ENCODE peak calls at places on chromosomes 13 and 19, in ten cellular contexts. U is upper lobe of right lung; F is IMR-90; O is cardiac muscle cell; W is OCI-LY7; Z is mesenchymal stem cell; M is GM23248; V is CD4-positive, CD25-positive, alpha-beta regulatory T cell; Y is tibial nerve; H is neuronal stem cell. T is an unnamed sample.

GRCh38 chr19:55383279-55383788 is 758 bp downstream of the TMEM238 start:
- DNase-seq in M (no peak), Z (no peak), H (no peak), O (no peak), Y (no peak), V (no peak), U (no peak), F (no peak), W (no peak), T (no peak)

GRCh38 chr13:42985312-42986175 is 6.5 kb downstream of the EPSTI1 start:
- DNase-seq in F (no peak), M (peak; percentile 43), H (no peak), W (no peak), V (no peak), Y (no peak), U (no peak), O (peak; percentile 42), Z (no peak), T (no peak)

GRCh38 chr13:98471895-98472294 is 105.0 kb downstream of the STK24 start:
- DNase-seq in O (no peak), W (no peak), U (no peak), V (no peak), Y (no peak), F (no peak), Z (no peak), H (no peak), M (no peak), T (no peak)

GRCh38 chr19:18768997-18769891 is 21.9 kb downstream of the COMP start:
- DNase-seq in M (no peak), O (no peak), W (no peak), Y (no peak), U (peak; percentile 90), H (no peak), Z (no peak), V (no peak), F (no peak), T (no peak)

GRCh38 chr13:79645569-79645968 is 164.6 kb downstream of the NDFIP2 start:
- DNase-seq in Y (no peak), O (no peak), U (no peak), F (no peak), W (no peak), V (no peak), Z (no peak), M (no peak), H (no peak), T (no peak)

GRCh38 chr19:13121551-13122274 is 3.6 kb downstream of the NACC1 start:
- DNase-seq in V (no peak), W (no peak), U (no peak), M (peak; percentile 73), O (no peak), F (no peak), Z (no peak), H (no peak), Y (no peak), T (no peak)

GRCh38 chr19:49019242-49019932 is 2.5 kb upstream of the LHB start:
- DNase-seq in O (peak; percentile 50), U (peak; percentile 94), M (peak; percentile 77), Z (no peak), W (peak; percentile 56), Y (no peak), V (peak; percentile 54), F (peak; percentile 17), H (no peak), T (no peak)

GRCh38 chr13:114324334-114324733 is 10.0 kb downstream of the CHAMP1 start:
- DNase-seq in O (no peak), Z (no peak), H (no peak), M (no peak), F (no peak), W (no peak), U (no peak), V (no peak), Y (no peak), T (no peak)

GRCh38 chr19:47240561-47240960 is 9.6 kb upstream of the BBC3 start:
- DNase-seq in Z (no peak), U (no peak), W (no peak), V (no peak), O (no peak), F (no peak), H (no peak), Y (no peak), M (no peak), T (no peak)

GRCh38 chr13:114339779-114340534 is 25.7 kb downstream of the CHAMP1 start:
- DNase-seq in W (peak; percentile 69), M (peak; percentile 74), U (no peak), Y (no peak), V (peak; percentile 15), H (no peak), F (peak; percentile 30), Z (peak; percentile 47), O (peak; percentile 59), T (no peak)

GRCh38 chr19:12733369-12733896 is 1.1 kb downstream of the TRIR start:
- DNase-seq in U (no peak), F (peak; percentile 45), O (peak; percentile 55), V (no peak), Z (peak; percentile 57), H (peak; percentile 18), Y (no peak), W (peak; percentile 74), M (peak; percentile 85), T (no peak)

GRCh38 chr19:7673995-7674667 is 2.8 kb upstream of the MCEMP1 start:
- DNase-seq in W (peak; percentile 66), F (peak; percentile 45), Y (no peak), Z (peak; percentile 59), V (no peak), M (peak; percentile 74), O (peak; percentile 63), H (no peak), U (peak; percentile 90), T (no peak)

GRCh38 chr13:65926750-65927171 is 1303.4 kb downstream of the PCDH9 start:
- DNase-seq in H (no peak), Y (no peak), F (no peak), O (peak; percentile 37), M (no peak), V (no peak), Z (no peak), U (peak; percentile 63), W (peak; percentile 31), T (peak; percentile 41)

GRCh38 chr19:47609885-47610545 is 1.1 kb downstream of the BICRA start:
- DNase-seq in W (peak; percentile 69), U (peak; percentile 76), H (peak; percentile 39), F (peak; percentile 26), O (peak; percentile 66), Y (no peak), Z (peak; percentile 48), V (peak; percentile 29), M (peak; percentile 74), T (no peak)

GRCh38 chr13:75495938-75496337 is 14.0 kb upstream of the TBC1D4 start:
- DNase-seq in W (no peak), U (no peak), M (peak; percentile 80), Y (no peak), V (no peak), H (no peak), O (peak; percentile 77), F (peak; percentile 80), Z (peak; percentile 68), T (no peak)

GRCh38 chr13:44715287-44716224 is 139.4 kb upstream of the TSC22D1 start:
- DNase-seq in Z (no peak), V (no peak), H (no peak), W (no peak), O (peak; percentile 37), M (peak; percentile 58), F (no peak), U (no peak), Y (no peak), T (no peak)

GRCh38 chr13:27770809-27771208 is 21.5 kb upstream of the GSX1 start:
- DNase-seq in Y (no peak), F (peak; percentile 13), O (peak; percentile 33), V (no peak), Z (no peak), W (peak; percentile 57), M (peak; percentile 32), H (no peak), U (no peak), T (no peak)

DNA sequence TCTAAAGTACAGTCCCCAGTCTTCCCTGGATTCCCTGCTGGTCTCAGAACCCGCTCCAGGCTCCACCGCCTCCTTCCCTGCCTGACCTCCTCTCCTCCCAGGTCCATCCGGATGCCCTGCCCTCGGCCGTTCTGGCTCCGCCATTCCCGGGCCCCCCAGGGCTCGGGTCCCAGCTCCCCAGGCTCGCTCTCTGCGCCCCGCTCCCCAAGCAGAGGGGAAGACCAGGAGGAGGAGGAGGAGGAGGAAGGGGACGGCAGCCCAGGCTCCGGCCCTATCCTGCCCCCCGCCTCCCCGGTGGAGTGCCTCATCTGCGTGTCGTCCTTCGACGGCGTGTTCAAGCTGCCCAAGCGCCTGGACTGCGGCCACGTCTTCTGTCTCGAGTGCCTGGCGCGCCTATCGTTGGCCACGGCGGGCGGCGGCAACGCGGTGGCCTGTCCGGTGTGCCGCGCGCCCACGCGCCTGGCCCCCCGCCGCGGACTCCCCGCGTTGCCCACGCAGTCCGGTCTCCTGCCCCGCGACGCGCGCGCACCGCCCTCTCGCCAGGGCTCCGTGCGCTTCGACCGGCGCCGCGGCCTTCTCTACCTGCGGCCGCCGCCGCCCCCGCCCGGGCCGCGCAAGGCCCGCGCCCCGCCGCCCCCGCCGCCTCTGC is 647 bp downstream of the RNF225 start:
- DNase-seq in M (peak; percentile 60), O (peak; percentile 35), Y (no peak), W (no peak), F (no peak), Z (no peak), H (no peak), V (no peak), U (peak; percentile 69), T (no peak)
- H3K4me3 ChIP-seq in M (peak overlapping the region; percentile 12), O (peak overlapping the region; percentile 12), Y (no peak overlapping the region), W (no peak overlapping the region), F (no peak overlapping the region), Z (no peak overlapping the region), H (no peak overlapping the region), V (no peak overlapping the region), U (no peak overlapping the region), T (peak overlapping the region; percentile 18)

DNA sequence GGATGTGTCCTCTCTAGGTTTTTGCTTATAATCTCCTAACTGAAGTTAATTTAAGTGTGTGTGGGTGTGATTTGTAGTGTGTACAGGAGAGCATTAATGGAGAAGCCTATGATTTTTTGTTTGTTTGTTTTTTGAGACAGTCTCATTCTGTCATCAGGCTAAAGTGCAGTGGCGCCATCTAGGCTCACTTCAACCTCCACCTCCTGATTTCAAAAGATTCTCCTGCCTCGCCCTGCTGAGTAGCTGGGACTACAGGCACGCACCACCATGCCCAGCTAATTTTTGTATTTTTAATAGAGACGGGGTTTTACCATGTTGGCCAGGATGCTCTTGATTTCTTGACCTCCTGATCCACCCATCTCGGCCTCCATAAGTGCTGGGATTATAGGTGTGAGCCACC is 20.6 kb downstream of the ZNF701 start:
- DNase-seq in M (no peak), F (no peak), Y (no peak), O (no peak), W (no peak), Z (no peak), H (no peak), U (no peak), V (no peak), T (no peak)
- H3K36me3 ChIP-seq in M (no peaks in the 10 kb centered on the region), F (peaks cover 12% of the 10 kb centered on the region), Y (no peaks in the 10 kb centered on the region), O (no peaks in the 10 kb centered on the region), W (peaks cover 77% of the 10 kb centered on the region), Z (peaks cover 36% of the 10 kb centered on the region), H (peaks cover 9% of the 10 kb centered on the region), U (peaks cover 7% of the 10 kb centered on the region), V (peaks cover 5% of the 10 kb centered on the region), T (peaks cover 4% of the 10 kb centered on the region)

GRCh38 chr13:31801088-31801487 is 61.8 kb downstream of the RXFP2 start:
- DNase-seq in U (no peak), O (no peak), Z (no peak), H (no peak), W (no peak), Y (no peak), F (no peak), V (no peak), M (no peak), T (no peak)
- H3K4me3 ChIP-seq in U (no peak overlapping the region), O (no peak overlapping the region), Z (no peak overlapping the region), H (no peak overlapping the region), W (no peak overlapping the region), Y (no peak overlapping the region), F (no peak overlapping the region), V (no peak overlapping the region), M (no peak overlapping the region), T (no peak overlapping the region)

GRCh38 chr19:4449022-4449825 is 8.4 kb downstream of the UBXN6 start:
- DNase-seq in F (no peak), Y (no peak), U (no peak), O (no peak), W (no peak), H (no peak), V (no peak), M (no peak), Z (no peak), T (no peak)
- H3K36me3 ChIP-seq in F (peaks cover 80% of the 10 kb centered on the region), Y (peaks cover 5% of the 10 kb centered on the region), U (peaks cover 97% of the 10 kb centered on the region), O (peaks cover 51% of the 10 kb centered on the region), W (peaks cover 81% of the 10 kb centered on the region), H (peaks cover 40% of the 10 kb centered on the region), V (peaks cover 69% of the 10 kb centered on the region), M (peaks cover 18% of the 10 kb centered on the region), Z (peaks cover 96% of the 10 kb centered on the region), T (peaks cover 28% of the 10 kb centered on the region)

T was measured in iPS DF 6.9.